ENCODE peak calls at places on chromosomes 13 and 19, in eight cellular contexts. One of them, this sample, is unnamed.
A peak's percentile ranks its signal among the peaks of the same experiment; 100 is the strongest.

GRCh38 chr19:6056801-6057650 is 53.3 kb downstream of the RFX2 start:
- DNase-seq in choroid plexus epithelial cell: peak; percentile 95
- DNase-seq in mucosa of gallbladder: peak; percentile 74
- DNase-seq in stimulated activated CD8-positive, alpha-beta memory T cell treated with anti-CD3 and anti-CD28 coated beads, Interleukin-7, amount 100 ng/mL, for 1 hour: no peak
- DNase-seq in activated CD4-positive, alpha-beta T cell treated with anti-CD3 and anti-CD28 coated beads for 48 hours: peak; percentile 20
- DNase-seq in activated CD8-positive, alpha-beta memory T cell treated with anti-CD3 and anti-CD28 coated beads for 1 hour: no peak
- DNase-seq in cardiac muscle cell: no peak
- DNase-seq in mesendoderm: peak; percentile 88
- DNase-seq in this sample: no peak

GRCh38 chr13:98295371-98295770 is 118.3 kb upstream of the RNF113B start:
- DNase-seq in cardiac muscle cell: no peak
- DNase-seq in mucosa of gallbladder: no peak
- DNase-seq in choroid plexus epithelial cell: peak; percentile 32
- DNase-seq in stimulated activated CD8-positive, alpha-beta memory T cell treated with anti-CD3 and anti-CD28 coated beads, Interleukin-7, amount 100 ng/mL, for 1 hour: no peak
- DNase-seq in mesendoderm: no peak
- DNase-seq in activated CD8-positive, alpha-beta memory T cell treated with anti-CD3 and anti-CD28 coated beads for 1 hour: no peak
- DNase-seq in activated CD4-positive, alpha-beta T cell treated with anti-CD3 and anti-CD28 coated beads for 48 hours: no peak
- DNase-seq in this sample: no peak

GRCh38 chr13:80586356-80586755 is 245.4 kb upstream of the SPRY2 start:
- DNase-seq in activated CD8-positive, alpha-beta memory T cell treated with anti-CD3 and anti-CD28 coated beads for 1 hour: no peak
- DNase-seq in mucosa of gallbladder: no peak
- DNase-seq in mesendoderm: no peak
- DNase-seq in stimulated activated CD8-positive, alpha-beta memory T cell treated with anti-CD3 and anti-CD28 coated beads, Interleukin-7, amount 100 ng/mL, for 1 hour: no peak
- DNase-seq in activated CD4-positive, alpha-beta T cell treated with anti-CD3 and anti-CD28 coated beads for 48 hours: no peak
- DNase-seq in cardiac muscle cell: no peak
- DNase-seq in choroid plexus epithelial cell: peak; percentile 32
- DNase-seq in this sample: no peak

GRCh38 chr19:50536662-50537305 is 23.1 kb upstream of the ASPDH start:
- DNase-seq in activated CD8-positive, alpha-beta memory T cell treated with anti-CD3 and anti-CD28 coated beads for 1 hour: no peak
- DNase-seq in activated CD4-positive, alpha-beta T cell treated with anti-CD3 and anti-CD28 coated beads for 48 hours: no peak
- DNase-seq in stimulated activated CD8-positive, alpha-beta memory T cell treated with anti-CD3 and anti-CD28 coated beads, Interleukin-7, amount 100 ng/mL, for 1 hour: no peak
- DNase-seq in mucosa of gallbladder: no peak
- DNase-seq in cardiac muscle cell: no peak
- DNase-seq in choroid plexus epithelial cell: no peak
- DNase-seq in mesendoderm: no peak
- DNase-seq in this sample: no peak

GRCh38 chr19:2041686-2042484 is 9.2 kb downstream of the MKNK2 start:
- DNase-seq in choroid plexus epithelial cell: peak; percentile 96
- DNase-seq in cardiac muscle cell: peak; percentile 96
- DNase-seq in mesendoderm: peak; percentile 98
- DNase-seq in activated CD8-positive, alpha-beta memory T cell treated with anti-CD3 and anti-CD28 coated beads for 1 hour: peak; percentile 98
- DNase-seq in mucosa of gallbladder: peak; percentile 99
- DNase-seq in activated CD4-positive, alpha-beta T cell treated with anti-CD3 and anti-CD28 coated beads for 48 hours: peak; percentile 100
- DNase-seq in stimulated activated CD8-positive, alpha-beta memory T cell treated with anti-CD3 and anti-CD28 coated beads, Interleukin-7, amount 100 ng/mL, for 1 hour: peak; percentile 99
- DNase-seq in this sample: peak; percentile 99

GRCh38 chr13:44648392-44649117 is 72.4 kb upstream of the TSC22D1 start:
- DNase-seq in activated CD4-positive, alpha-beta T cell treated with anti-CD3 and anti-CD28 coated beads for 48 hours: peak; percentile 34
- DNase-seq in activated CD8-positive, alpha-beta memory T cell treated with anti-CD3 and anti-CD28 coated beads for 1 hour: no peak
- DNase-seq in choroid plexus epithelial cell: peak; percentile 37
- DNase-seq in cardiac muscle cell: no peak
- DNase-seq in stimulated activated CD8-positive, alpha-beta memory T cell treated with anti-CD3 and anti-CD28 coated beads, Interleukin-7, amount 100 ng/mL, for 1 hour: no peak
- DNase-seq in mesendoderm: peak; percentile 47
- DNase-seq in mucosa of gallbladder: no peak
- DNase-seq in this sample: peak; percentile 4

GRCh38 chr19:41701401-41702075 is 6.9 kb upstream of the CEACAM5 start:
- DNase-seq in stimulated activated CD8-positive, alpha-beta memory T cell treated with anti-CD3 and anti-CD28 coated beads, Interleukin-7, amount 100 ng/mL, for 1 hour: no peak
- DNase-seq in choroid plexus epithelial cell: no peak
- DNase-seq in cardiac muscle cell: no peak
- DNase-seq in activated CD4-positive, alpha-beta T cell treated with anti-CD3 and anti-CD28 coated beads for 48 hours: peak; percentile 42
- DNase-seq in mesendoderm: no peak
- DNase-seq in activated CD8-positive, alpha-beta memory T cell treated with anti-CD3 and anti-CD28 coated beads for 1 hour: no peak
- DNase-seq in mucosa of gallbladder: no peak
- DNase-seq in this sample: no peak

GRCh38 chr19:5207806-5208205 is 132.8 kb downstream of the PTPRS start:
- DNase-seq in cardiac muscle cell: no peak
- DNase-seq in choroid plexus epithelial cell: no peak
- DNase-seq in mucosa of gallbladder: no peak
- DNase-seq in activated CD8-positive, alpha-beta memory T cell treated with anti-CD3 and anti-CD28 coated beads for 1 hour: no peak
- DNase-seq in mesendoderm: no peak
- DNase-seq in stimulated activated CD8-positive, alpha-beta memory T cell treated with anti-CD3 and anti-CD28 coated beads, Interleukin-7, amount 100 ng/mL, for 1 hour: no peak
- DNase-seq in activated CD4-positive, alpha-beta T cell treated with anti-CD3 and anti-CD28 coated beads for 48 hours: no peak
- DNase-seq in this sample: no peak

GRCh38 chr19:19468424-19469050 is 46.8 kb downstream of the TSSK6 start:
- DNase-seq in mucosa of gallbladder: no peak
- DNase-seq in mesendoderm: no peak
- DNase-seq in cardiac muscle cell: no peak
- DNase-seq in activated CD4-positive, alpha-beta T cell treated with anti-CD3 and anti-CD28 coated beads for 48 hours: no peak
- DNase-seq in choroid plexus epithelial cell: no peak
- DNase-seq in activated CD8-positive, alpha-beta memory T cell treated with anti-CD3 and anti-CD28 coated beads for 1 hour: no peak
- DNase-seq in stimulated activated CD8-positive, alpha-beta memory T cell treated with anti-CD3 and anti-CD28 coated beads, Interleukin-7, amount 100 ng/mL, for 1 hour: no peak
- DNase-seq in this sample: no peak

GRCh38 chr19:45179063-45179847 is 671 bp downstream of the BLOC1S3 start:
- DNase-seq in mesendoderm: no peak
- DNase-seq in activated CD4-positive, alpha-beta T cell treated with anti-CD3 and anti-CD28 coated beads for 48 hours: peak; percentile 60
- DNase-seq in mucosa of gallbladder: no peak
- DNase-seq in choroid plexus epithelial cell: peak; percentile 33
- DNase-seq in stimulated activated CD8-positive, alpha-beta memory T cell treated with anti-CD3 and anti-CD28 coated beads, Interleukin-7, amount 100 ng/mL, for 1 hour: no peak
- DNase-seq in activated CD8-positive, alpha-beta memory T cell treated with anti-CD3 and anti-CD28 coated beads for 1 hour: no peak
- DNase-seq in cardiac muscle cell: peak; percentile 46
- DNase-seq in this sample: peak; percentile 56

GRCh38 chr13:36526897-36527296 is 94.6 kb downstream of the CCNA1 start:
- DNase-seq in mesendoderm: no peak
- DNase-seq in mucosa of gallbladder: no peak
- DNase-seq in choroid plexus epithelial cell: no peak
- DNase-seq in stimulated activated CD8-positive, alpha-beta memory T cell treated with anti-CD3 and anti-CD28 coated beads, Interleukin-7, amount 100 ng/mL, for 1 hour: no peak
- DNase-seq in activated CD8-positive, alpha-beta memory T cell treated with anti-CD3 and anti-CD28 coated beads for 1 hour: no peak
- DNase-seq in cardiac muscle cell: no peak
- DNase-seq in activated CD4-positive, alpha-beta T cell treated with anti-CD3 and anti-CD28 coated beads for 48 hours: no peak
- DNase-seq in this sample: no peak

GRCh38 chr13:48457578-48458242 is 44.8 kb upstream of the LPAR6 start:
- DNase-seq in choroid plexus epithelial cell: no peak
- DNase-seq in activated CD4-positive, alpha-beta T cell treated with anti-CD3 and anti-CD28 coated beads for 48 hours: no peak
- DNase-seq in mucosa of gallbladder: no peak
- DNase-seq in mesendoderm: no peak
- DNase-seq in stimulated activated CD8-positive, alpha-beta memory T cell treated with anti-CD3 and anti-CD28 coated beads, Interleukin-7, amount 100 ng/mL, for 1 hour: no peak
- DNase-seq in activated CD8-positive, alpha-beta memory T cell treated with anti-CD3 and anti-CD28 coated beads for 1 hour: no peak
- DNase-seq in cardiac muscle cell: no peak
- DNase-seq in this sample: no peak

GRCh38 chr13:77918391-77919261 is at the start of gene EDNRB:
- DNase-seq in stimulated activated CD8-positive, alpha-beta memory T cell treated with anti-CD3 and anti-CD28 coated beads, Interleukin-7, amount 100 ng/mL, for 1 hour: no peak
- DNase-seq in mesendoderm: peak; percentile 74
- DNase-seq in cardiac muscle cell: peak; percentile 59
- DNase-seq in activated CD4-positive, alpha-beta T cell treated with anti-CD3 and anti-CD28 coated beads for 48 hours: peak; percentile 12
- DNase-seq in activated CD8-positive, alpha-beta memory T cell treated with anti-CD3 and anti-CD28 coated beads for 1 hour: no peak
- DNase-seq in mucosa of gallbladder: peak; percentile 19
- DNase-seq in choroid plexus epithelial cell: peak; percentile 57
- DNase-seq in this sample: no peak

GRCh38 chr19:32870154-32870573 is 597 bp upstream of the SLC7A9 start:
- DNase-seq in mesendoderm: peak; percentile 55
- DNase-seq in mucosa of gallbladder: no peak
- DNase-seq in cardiac muscle cell: no peak
- DNase-seq in choroid plexus epithelial cell: no peak
- DNase-seq in stimulated activated CD8-positive, alpha-beta memory T cell treated with anti-CD3 and anti-CD28 coated beads, Interleukin-7, amount 100 ng/mL, for 1 hour: no peak
- DNase-seq in activated CD8-positive, alpha-beta memory T cell treated with anti-CD3 and anti-CD28 coated beads for 1 hour: no peak
- DNase-seq in activated CD4-positive, alpha-beta T cell treated with anti-CD3 and anti-CD28 coated beads for 48 hours: no peak
- DNase-seq in this sample: no peak

This sample was measured in CD4-positive, alpha-beta memory T cell.